ENCODE peak calls at places on chromosomes 2 and 18, in four cellular contexts. A is upper lobe of right lung, S is thoracic aorta, Y is breast epithelium. U is an unnamed sample.

GRCh38 chr18:63427566-63427965 is 5.3 kb upstream of the VPS4B start:
- DNase-seq in A (no peak), S (no peak), Y (no peak), U (no peak)

GRCh38 chr2:85717308-85718005 is 23.3 kb downstream of the GNLY start:
- DNase-seq in A (no peak), S (no peak), Y (no peak), U (no peak)

GRCh38 chr2:130749641-130750040 is 5.7 kb upstream of the AMER3 start:
- DNase-seq in A (no peak), S (no peak), Y (no peak), U (no peak)

GRCh38 chr2:232506713-232507112 is 13.5 kb upstream of the PRSS56 start:
- DNase-seq in A (no peak), S (no peak), Y (no peak), U (no peak)

GRCh38 chr2:6212516-6212915 is 520.3 kb downstream of the SOX11 start:
- DNase-seq in A (no peak), S (no peak), Y (no peak), U (no peak)

GRCh38 chr2:37085731-37086147 is 1.4 kb downstream of the GPATCH11 start:
- DNase-seq in A (no peak), S (no peak), Y (no peak), U (no peak)

GRCh38 chr2:61993422-61994024 is 88.0 kb downstream of the COMMD1 start:
- DNase-seq in A (no peak), S (no peak), Y (no peak), U (no peak)

GRCh38 chr2:44168684-44169154 is at the start of gene PPM1B:
- DNase-seq in A (peak; percentile 100), S (no peak), Y (peak; percentile 99), U (no peak)

GRCh38 chr18:21167641-21168372 is 56.2 kb upstream of the ROCK1 start:
- DNase-seq in A (no peak), S (no peak), Y (no peak), U (no peak)

GRCh38 chr18:8142131-8142711 is 467.0 kb upstream of the RAB12 start:
- DNase-seq in A (no peak), S (no peak), Y (no peak), U (no peak)

GRCh38 chr2:174836345-174836999 is 72.2 kb upstream of the CHRNA1 start:
- DNase-seq in A (no peak), S (no peak), Y (no peak), U (no peak)

GRCh38 chr2:25341753-25342371 is at the start of gene DNMT3A:
- DNase-seq in A (peak; percentile 84), S (no peak), Y (peak; percentile 63), U (no peak)

GRCh38 chr2:50607746-50608145 is 424.2 kb downstream of the NRXN1 start:
- DNase-seq in A (no peak), S (no peak), Y (no peak), U (no peak)

GRCh38 chr2:72181616-72182015 is 34.0 kb upstream of the CYP26B1 start:
- DNase-seq in A (no peak), S (no peak), Y (no peak), U (no peak)

GRCh38 chr18:59087391-59087790 is 52.3 kb upstream of the SEC11C start:
- DNase-seq in A (no peak), S (no peak), Y (no peak), U (no peak)

GRCh38 chr18:73688851-73689659 is 458.6 kb downstream of the FBXO15 start:
- DNase-seq in A (no peak), S (no peak), Y (no peak), U (no peak)

GRCh38 chr18:30583768-30584167 is 458.8 kb downstream of the DSC3 start:
- DNase-seq in A (no peak), S (no peak), Y (no peak), U (no peak)

GRCh38 chr2:7118606-7119503 is 201.6 kb downstream of the RNF144A start:
- DNase-seq in A (no peak), S (no peak), Y (no peak), U (no peak)

GRCh38 chr18:10471574-10471973 is 17.1 kb downstream of the APCDD1 start:
- DNase-seq in A (no peak), S (no peak), Y (no peak), U (no peak)

GRCh38 chr2:72124391-72124790 is 23.3 kb downstream of the CYP26B1 start:
- DNase-seq in A (no peak), S (no peak), Y (no peak), U (no peak)

GRCh38 chr2:47227532-47228166 is 72.5 kb upstream of the STPG4 start:
- DNase-seq in A (no peak), S (no peak), Y (no peak), U (no peak)

GRCh38 chr2:193463016-193463415 is 1268.3 kb upstream of the TMEFF2 start:
- DNase-seq in A (no peak), S (no peak), Y (no peak), U (no peak)

DNA sequence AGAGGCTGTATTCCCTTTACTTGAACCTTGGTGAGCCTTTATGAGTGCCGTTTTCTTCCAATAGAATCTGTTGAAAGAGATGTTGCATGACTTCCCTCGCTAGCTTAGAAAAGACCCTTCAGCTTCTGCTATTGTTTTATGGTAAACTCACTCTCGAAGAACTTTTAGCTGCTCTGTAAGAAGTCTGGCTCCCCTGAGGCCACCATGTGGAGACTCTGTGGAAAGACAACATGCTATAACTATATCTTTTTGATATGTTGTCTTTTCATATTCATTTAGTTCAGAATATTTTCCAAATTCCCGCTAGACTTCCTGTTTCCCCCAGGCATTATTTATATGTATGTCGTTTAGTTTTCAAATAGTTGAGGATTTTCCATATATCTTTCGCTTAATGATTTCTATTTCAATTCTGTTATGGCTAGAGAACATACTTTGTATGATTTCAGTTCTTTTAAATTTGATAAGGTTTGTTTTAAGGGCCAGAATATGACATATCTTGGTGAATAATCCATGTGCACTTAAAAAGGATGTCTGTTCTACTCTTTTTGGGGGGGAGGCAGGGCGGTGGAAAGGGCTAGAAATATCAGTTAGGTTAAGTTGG is 64.1 kb downstream of the PTPN4 start:
- DNase-seq in A (no peak), S (no peak), Y (no peak), U (no peak)
- TF ChIP-seq CTCF in A (peak; percentile 67), S (peak; percentile 56), Y (peak; percentile 45), U (no peak)

GRCh38 chr18:36186461-36187137 is 698 bp upstream of the MOCOS start:
- DNase-seq in A (peak; percentile 88), S (no peak), Y (peak; percentile 59), U (no peak)

GRCh38 chr18:36187826-36188721 is 777 bp downstream of the MOCOS start:
- DNase-seq in A (peak; percentile 70), S (no peak), Y (no peak), U (no peak)

GRCh38 chr18:36185901-36186460 is 1.3 kb upstream of the MOCOS start:
- DNase-seq in A (no peak), S (no peak), Y (no peak), U (no peak)

GRCh38 chr18:36188912-36189311 is 1.6 kb downstream of the MOCOS start:
- DNase-seq in A (no peak), S (no peak), Y (no peak), U (no peak)

GRCh38 chr18:36187138-36187825 is at the start of gene MOCOS:
- DNase-seq in A (peak; percentile 94), S (no peak), Y (peak; percentile 82), U (peak; percentile 33)
- TF ChIP-seq CTCF in A (no peak), S (no peak), Y (no peak), U (no peak)

DNA sequence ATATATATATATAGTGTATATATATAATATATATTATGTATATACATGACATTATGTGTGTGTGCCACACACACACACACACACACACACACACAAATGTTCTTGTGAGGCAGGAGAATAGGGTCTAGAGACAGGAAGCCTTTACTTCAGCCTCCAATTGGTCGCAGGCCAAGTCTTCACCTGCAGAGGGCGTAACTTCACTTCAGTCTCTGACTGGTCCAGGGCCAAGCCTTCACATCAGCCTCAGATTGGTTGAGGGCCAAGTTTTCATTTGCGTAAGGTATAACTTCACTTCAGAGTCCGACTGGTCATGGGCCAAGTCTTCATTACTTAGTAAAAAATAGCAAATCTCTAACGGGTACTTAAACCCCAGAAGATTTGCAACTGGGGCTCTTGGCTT is 13.2 kb upstream of the SS18 start:
- DNase-seq in A (peak; percentile 71), S (no peak), Y (no peak), U (no peak)
- TF ChIP-seq CTCF in A (no peak), S (no peak), Y (no peak), U (no peak)

GRCh38 chr2:99554238-99554637 is 64.4 kb upstream of the REV1 start:
- DNase-seq in A (no peak), S (no peak), Y (no peak), U (no peak)
- TF ChIP-seq CTCF in A (no peak), S (no peak), Y (no peak), U (no peak)

GRCh38 chr18:55275042-55275897 is 312.7 kb downstream of the TCF4 start:
- DNase-seq in A (no peak), S (peak; percentile 13), Y (no peak), U (no peak)
- TF ChIP-seq CTCF in A (peak; percentile 10), S (no peak), Y (no peak), U (no peak)

GRCh38 chr2:178193823-178194599 is at the start of gene OSBPL6:
- DNase-seq in A (peak; percentile 92), S (peak; percentile 8), Y (peak; percentile 80), U (peak; percentile 36)
- TF ChIP-seq CTCF in A (peak; percentile 23), S (peak; percentile 25), Y (peak; percentile 48), U (no peak)

DNA sequence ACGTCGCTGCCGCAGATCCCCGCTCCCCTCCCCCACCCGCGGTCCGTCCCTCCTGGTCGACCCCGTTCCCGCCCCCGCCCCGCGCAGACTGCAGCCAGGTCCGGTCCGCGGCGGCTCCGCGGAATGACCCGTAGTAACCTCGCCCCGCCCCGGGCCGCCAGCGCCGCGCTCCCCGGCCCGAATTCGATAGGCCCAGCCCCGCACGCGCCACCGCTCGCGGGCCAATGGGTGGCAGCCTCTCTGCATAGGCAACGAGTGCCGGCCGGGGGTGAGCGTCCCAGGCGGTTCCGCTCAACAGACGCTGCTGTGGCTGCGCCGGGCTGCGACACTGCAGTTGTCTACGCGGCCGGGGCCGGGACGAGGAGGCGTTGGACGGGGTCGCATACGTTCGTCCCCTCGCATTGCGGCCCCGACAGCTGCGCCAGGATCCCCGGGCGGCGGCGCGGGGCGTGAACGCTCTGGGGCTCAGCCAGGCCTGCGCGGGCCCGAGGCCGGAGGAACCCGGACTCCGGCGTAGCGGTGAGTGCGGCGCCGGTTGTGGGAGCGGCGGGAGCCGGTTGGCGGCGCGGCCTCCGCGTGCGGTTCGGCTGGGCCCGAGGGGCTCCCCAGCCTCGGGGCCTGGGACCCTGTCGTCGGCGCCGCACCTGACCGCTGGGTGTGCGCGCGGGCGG is at the start of gene ACSL3:
- DNase-seq in A (peak; percentile 99), S (peak; percentile 90), Y (peak; percentile 95), U (peak; percentile 83)
- TF ChIP-seq CTCF in A (peak; percentile 21), S (no peak), Y (peak; percentile 29), U (no peak)

GRCh38 chr18:36389811-36390581 is 92.5 kb downstream of the FHOD3 start:
- DNase-seq in A (no peak), S (no peak), Y (no peak), U (no peak)
- TF ChIP-seq CTCF in A (no peak), S (no peak), Y (no peak), U (no peak)

DNA sequence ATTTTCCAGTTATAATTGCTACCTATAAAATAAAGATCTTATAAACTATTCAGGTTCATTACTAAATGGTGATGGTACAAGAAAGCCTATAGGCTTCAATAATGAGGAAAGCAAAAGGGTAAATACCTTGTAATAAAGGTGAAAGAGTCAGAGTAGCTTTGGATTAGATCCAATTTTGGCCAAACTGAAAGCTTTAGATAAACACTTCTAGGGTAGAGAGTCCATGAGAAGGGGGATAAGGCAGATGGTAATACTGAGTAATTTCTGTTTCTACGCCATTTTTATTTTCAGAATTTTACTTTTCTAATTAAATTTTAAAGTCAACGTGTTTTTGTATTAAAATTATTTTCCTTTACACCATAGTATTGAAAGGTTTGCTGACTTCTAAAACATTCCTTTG is 9.4 kb downstream of the CASP8 start:
- DNase-seq in A (no peak), S (no peak), Y (no peak), U (no peak)
- TF ChIP-seq CTCF in A (no peak), S (no peak), Y (no peak), U (no peak)

U was measured in omental fat pad.